ENCODE peak calls at places on chromosomes 1 and 21, in seven cellular contexts. R is lower lobe of right lung, L is astrocyte, Y is heart right ventricle, D is kidney epithelial cell, U is bronchial epithelial cell, G is A549. P is an unnamed sample.

GRCh38 chr1:17201201-17202021 is 3.5 kb upstream of the PADI1 start:
- DNase-seq in R (peak; percentile 36), L (no peak), Y (no peak), D (peak; percentile 70), U (no peak), G (peak; percentile 63), P (peak; percentile 60)

GRCh38 chr1:212557739-212558664 is 50.6 kb upstream of the ATF3 start:
- DNase-seq in R (peak; percentile 83), L (peak; percentile 15), Y (peak; percentile 61), D (no peak), U (peak; percentile 20), G (no peak), P (no peak)

GRCh38 chr1:16371725-16372124 is 4.7 kb downstream of the SZRD1 start:
- DNase-seq in R (no peak), L (peak; percentile 71), Y (no peak), D (peak; percentile 31), U (peak; percentile 57), G (peak; percentile 39), P (no peak)

GRCh38 chr1:204503122-204503912 is 8.7 kb upstream of the PIK3C2B start:
- DNase-seq in R (no peak), L (peak; percentile 29), Y (peak; percentile 70), D (no peak), U (peak; percentile 71), G (peak; percentile 78), P (no peak)

GRCh38 chr1:175338447-175339135 is 146.0 kb upstream of the KIAA0040 start:
- DNase-seq in R (no peak), L (no peak), Y (no peak), D (no peak), U (peak; percentile 12), G (peak; percentile 26), P (no peak)

GRCh38 chr1:20371411-20371810 is 80.7 kb downstream of the VWA5B1 start:
- DNase-seq in R (no peak), L (peak; percentile 18), Y (no peak), D (no peak), U (no peak), G (no peak), P (no peak)

GRCh38 chr1:68121536-68121935 is 71.1 kb upstream of the DIRAS3 start:
- DNase-seq in R (no peak), L (peak; percentile 73), Y (no peak), D (no peak), U (peak; percentile 34), G (no peak), P (no peak)

GRCh38 chr1:17527036-17527914 is 12.2 kb upstream of the ARHGEF10L start:
- DNase-seq in R (no peak), L (peak; percentile 39), Y (no peak), D (no peak), U (no peak), G (peak; percentile 19), P (no peak)

GRCh38 chr1:173934440-173934839 is 17.3 kb upstream of the SERPINC1 start:
- DNase-seq in R (no peak), L (no peak), Y (no peak), D (no peak), U (no peak), G (no peak), P (no peak)

GRCh38 chr1:114274621-114275317 is 121.1 kb upstream of the SYT6 start:
- DNase-seq in R (no peak), L (no peak), Y (peak; percentile 13), D (no peak), U (no peak), G (no peak), P (no peak)

GRCh38 chr1:179742291-179742690 is 800 bp upstream of the FAM163A start:
- DNase-seq in R (no peak), L (no peak), Y (no peak), D (no peak), U (no peak), G (no peak), P (no peak)

GRCh38 chr1:235073331-235073967 is 55.2 kb downstream of the TOMM20 start:
- DNase-seq in R (peak; percentile 94), L (no peak), Y (peak; percentile 48), D (no peak), U (peak; percentile 97), G (peak; percentile 99), P (no peak)

GRCh38 chr1:41322835-41323234 is 38.4 kb upstream of the FOXO6 start:
- DNase-seq in R (peak; percentile 63), L (no peak), Y (peak; percentile 27), D (no peak), U (no peak), G (peak; percentile 55), P (no peak)

GRCh38 chr1:117368116-117369108 is 1.2 kb downstream of the MAN1A2 start:
- DNase-seq in R (no peak), L (peak; percentile 20), Y (no peak), D (no peak), U (peak; percentile 64), G (no peak), P (no peak)

GRCh38 chr1:17012775-17013501 is 1.2 kb upstream of the ATP13A2 start:
- DNase-seq in R (peak; percentile 20), L (peak; percentile 35), Y (no peak), D (no peak), U (no peak), G (no peak), P (no peak)

GRCh38 chr1:237570530-237570929 is 320.2 kb downstream of the ZP4 start:
- DNase-seq in R (no peak), L (no peak), Y (no peak), D (no peak), U (no peak), G (no peak), P (no peak)

GRCh38 chr1:115314765-115315164 is 23.3 kb downstream of the NGF start:
- DNase-seq in R (no peak), L (peak; percentile 98), Y (no peak), D (peak; percentile 69), U (peak; percentile 87), G (peak; percentile 18), P (no peak)

GRCh38 chr1:154609398-154610380 is 1.7 kb upstream of the ADAR start:
- DNase-seq in R (no peak), L (no peak), Y (no peak), D (no peak), U (peak; percentile 52), G (no peak), P (no peak)

GRCh38 chr1:74505889-74506288 is 6.5 kb downstream of the LRRC53 start:
- DNase-seq in R (no peak), L (no peak), Y (no peak), D (no peak), U (no peak), G (no peak), P (no peak)

GRCh38 chr1:189939967-189940366 is 537.7 kb downstream of the BRINP3 start:
- DNase-seq in R (no peak), L (peak; percentile 72), Y (no peak), D (no peak), U (peak; percentile 2), G (no peak), P (no peak)

GRCh38 chr1:31754397-31754796 is 9.7 kb downstream of the ADGRB2 start:
- DNase-seq in R (no peak), L (no peak), Y (no peak), D (no peak), U (no peak), G (no peak), P (no peak)

GRCh38 chr21:26227146-26227545 is 56.6 kb upstream of the APP start:
- DNase-seq in R (no peak), L (no peak), Y (no peak), D (no peak), U (no peak), G (no peak), P (no peak)

DNA sequence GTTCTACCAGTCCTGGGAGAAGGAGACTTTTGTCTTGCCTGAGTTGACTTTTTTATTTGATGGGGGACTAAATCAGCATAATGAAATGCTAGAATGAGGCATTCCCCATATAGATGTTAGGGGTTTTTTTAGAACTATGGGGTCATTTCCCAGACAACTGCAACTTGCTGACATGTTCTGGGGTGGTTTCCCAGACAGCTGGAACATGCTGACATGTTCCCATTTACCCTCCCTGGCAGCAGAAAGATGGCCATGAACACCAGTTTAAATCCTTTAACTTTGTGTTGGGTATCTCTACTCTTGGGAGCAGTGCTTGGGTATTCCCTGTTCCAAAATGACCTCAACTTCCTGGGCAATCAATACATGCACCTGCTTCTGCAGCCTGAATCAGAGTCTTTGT is 75.3 kb upstream of the CD5L start:
- DNase-seq in R (no peak), L (no peak), Y (peak; percentile 16), D (no peak), U (no peak), G (no peak), P (no peak)
- H3K4me3 ChIP-seq in R (no peak overlapping the region), L (no peak overlapping the region), Y (no peak overlapping the region), D (no peak overlapping the region), U (no peak overlapping the region), G (no peak overlapping the region), P (no peak overlapping the region)

DNA sequence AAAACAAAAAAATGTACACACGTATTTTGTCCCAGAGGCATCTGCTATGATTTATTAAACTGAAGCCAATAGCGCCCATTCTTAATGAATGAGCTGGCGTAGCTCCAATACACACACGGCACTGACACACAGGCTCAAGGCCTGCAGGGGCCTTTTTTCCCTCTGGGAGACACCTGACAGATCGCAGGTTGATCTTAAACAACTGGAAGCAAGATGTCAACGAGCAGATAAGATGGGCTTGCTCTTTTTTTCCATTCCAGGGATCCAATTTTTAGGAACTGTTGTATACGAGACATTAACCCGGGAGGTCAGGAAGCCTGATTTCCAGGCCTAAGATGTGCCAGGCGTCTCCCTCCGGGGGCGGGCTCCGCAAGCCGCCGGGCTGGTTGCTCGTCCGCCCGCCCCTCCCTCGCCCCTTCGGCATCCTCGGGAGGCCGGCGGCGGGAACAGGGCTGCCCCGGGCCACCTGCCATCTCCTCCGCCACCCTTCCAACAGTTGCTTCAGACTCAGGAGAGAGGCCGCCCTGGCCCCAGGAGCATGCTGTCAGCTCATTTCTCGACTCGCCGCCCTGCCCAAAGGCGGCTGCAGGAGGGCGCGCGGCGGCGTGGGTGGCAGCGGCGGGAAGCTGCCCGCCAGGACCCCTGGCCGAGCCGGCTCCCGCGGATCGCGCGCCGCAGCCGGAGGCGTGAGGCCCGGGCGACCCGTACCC is 725 bp downstream of the TTC13 start:
- DNase-seq in R (peak; percentile 53), L (no peak), Y (peak; percentile 34), D (no peak), U (peak; percentile 48), G (peak; percentile 10), P (no peak)
- TF ChIP-seq CTCF in R (no peak), L (no peak), Y (no peak), D (no peak), U (no peak), G (no peak), P (no peak)

DNA sequence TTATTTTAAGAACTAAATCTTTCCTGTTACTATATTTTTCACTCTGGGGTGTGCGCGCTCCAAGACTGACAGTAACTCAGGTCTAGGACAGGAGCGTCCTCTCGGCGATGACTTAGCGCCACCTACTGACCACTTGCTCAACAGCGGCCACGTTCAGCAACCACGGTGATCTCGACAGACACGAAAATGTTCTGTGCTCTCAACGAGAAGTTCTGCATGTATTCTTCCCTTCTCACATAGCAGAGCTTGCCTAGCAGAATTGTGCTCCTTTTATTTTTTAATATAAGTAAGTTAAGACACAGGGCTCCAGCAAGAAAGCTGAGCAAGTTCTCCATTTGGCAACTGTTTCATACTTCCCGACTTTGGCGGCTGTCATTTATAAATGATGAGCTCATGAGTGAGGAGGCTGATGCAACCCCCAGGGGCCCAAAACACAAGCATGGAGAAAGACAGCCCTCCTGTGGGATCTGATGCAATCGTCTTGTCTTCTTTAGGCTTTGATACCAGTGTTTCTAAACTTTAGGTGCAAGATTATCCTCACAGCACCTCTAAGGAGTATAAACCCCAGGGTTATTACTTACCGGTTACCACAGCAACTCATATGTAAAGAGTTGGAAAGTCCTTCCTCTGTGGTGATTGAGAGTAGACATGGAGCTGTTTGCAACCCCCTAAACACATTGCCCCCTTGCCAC is 92.6 kb downstream of the HHIPL2 start:
- DNase-seq in R (peak; percentile 79), L (peak; percentile 65), Y (peak; percentile 83), D (no peak), U (peak; percentile 64), G (peak; percentile 78), P (peak; percentile 84)
- H3K4me3 ChIP-seq in R (peak overlapping the region; percentile 9), L (peak overlapping the region; percentile 43), Y (no peak overlapping the region), D (no peak overlapping the region), U (no peak overlapping the region), G (no peak overlapping the region), P (peak overlapping the region; percentile 46)

GRCh38 chr1:9721606-9722377 is 70.3 kb downstream of the PIK3CD start:
- DNase-seq in R (no peak), L (no peak), Y (peak; percentile 32), D (no peak), U (no peak), G (peak; percentile 23), P (no peak)
- TF ChIP-seq CTCF in R (peak; percentile 70), L (no peak), Y (peak; percentile 62), D (peak; percentile 73), U (peak; percentile 66), G (peak; percentile 24), P (no peak)

P was measured in coronary artery.